ENCODE peak calls at places on chromosome 15, in four cellular contexts. Y is naive thymus-derived CD8-positive, alpha-beta T cell; S is amniotic epithelial cell; D is astrocyte of the spinal cord. O is an unnamed sample.

GRCh38 chr15:35013370-35013769 is 25.3 kb upstream of the ZNF770 start:
- DNase-seq in S (peak), D (no peak), Y (no peak), O (no peak)

GRCh38 chr15:58469432-58470353 is 37.9 kb downstream of the LIPC start:
- DNase-seq in D (peak), Y (no peak), S (peak), O (no peak)

GRCh38 chr15:62962101-62962995 is 80.2 kb upstream of the TPM1 start:
- DNase-seq in S (no peak), Y (no peak), D (no peak), O (no peak)

GRCh38 chr15:76239786-76240185 is 71.5 kb downstream of the ETFA start:
- DNase-seq in S (no peak), D (no peak), Y (no peak), O (no peak)

GRCh38 chr15:81419304-81419943 is 45.4 kb upstream of the TMC3 start:
- DNase-seq in Y (no peak), S (no peak), D (peak), O (no peak)

GRCh38 chr15:83053151-83053550 is 13.9 kb downstream of the BTBD1 start:
- DNase-seq in S (peak), Y (no peak), D (peak), O (no peak)

GRCh38 chr15:70863450-70864218 is 9.7 kb upstream of the LARP6 start:
- DNase-seq in D (peak), Y (no peak), S (peak), O (no peak)

GRCh38 chr15:65304393-65305143 is at the start of gene RNU5B-1:
- DNase-seq in Y (peak), D (peak), S (peak), O (peak)

GRCh38 chr15:77180270-77180669 is 109.4 kb upstream of the TSPAN3 start:
- DNase-seq in D (no peak), Y (no peak), S (no peak), O (no peak)

GRCh38 chr15:98077186-98077585 is 116.7 kb downstream of the ARRDC4 start:
- DNase-seq in S (peak), D (no peak), Y (no peak), O (no peak)

GRCh38 chr15:56984681-56985515 is 66.5 kb downstream of the TCF12 start:
- DNase-seq in D (peak), S (peak), Y (no peak), O (no peak)

GRCh38 chr15:70815604-70816003 is 38.4 kb downstream of the LARP6 start:
- DNase-seq in S (no peak), Y (no peak), D (no peak), O (no peak)

GRCh38 chr15:40957581-40958051 is 4.3 kb downstream of the CHAC1 start:
- DNase-seq in D (peak), Y (no peak), S (no peak), O (no peak)

GRCh38 chr15:67144609-67145306 is 79.4 kb downstream of the SMAD3 start:
- DNase-seq in S (peak), D (peak), Y (no peak), O (no peak)

GRCh38 chr15:85329561-85330421 is 50.6 kb upstream of the AKAP13 start:
- DNase-seq in Y (peak), S (peak), D (peak), O (peak)

GRCh38 chr15:98866503-98866902 is 141.1 kb downstream of the PGPEP1L start:
- DNase-seq in Y (no peak), D (peak), S (peak), O (no peak)

GRCh38 chr15:33384307-33384706 is 73.5 kb downstream of the RYR3 start:
- DNase-seq in S (no peak), Y (no peak), D (no peak), O (no peak)

GRCh38 chr15:74170845-74171578 is 2.5 kb upstream of the ISLR start:
- DNase-seq in Y (no peak), D (no peak), S (no peak), O (no peak)

GRCh38 chr15:23687143-23687470 is at the start of gene NDN:
- DNase-seq in D (peak), Y (no peak), S (peak), O (no peak)

GRCh38 chr15:68310178-68310810 is 32.7 kb downstream of the FEM1B start:
- DNase-seq in S (no peak), D (no peak), Y (no peak), O (no peak)

GRCh38 chr15:88604972-88605506 is 16.1 kb upstream of the AEN start:
- DNase-seq in Y (no peak), S (no peak), D (no peak), O (no peak)

GRCh38 chr15:60374209-60374608 is 23.6 kb downstream of the ANXA2 start:
- DNase-seq in Y (no peak), D (no peak), S (no peak), O (no peak)

GRCh38 chr15:88256261-88257230 is at the start of gene NTRK3:
- DNase-seq in Y (no peak), S (peak), D (peak), O (peak)

GRCh38 chr15:46041907-46042306 is 407.1 kb downstream of the SQOR start:
- DNase-seq in Y (no peak), S (no peak), D (no peak), O (no peak)

GRCh38 chr15:35256555-35256954 is 171.5 kb upstream of the NANOGP8 start:
- DNase-seq in Y (no peak), D (no peak), S (peak), O (no peak)

GRCh38 chr15:66039117-66039860 is 170.0 kb downstream of the RAB11A start:
- DNase-seq in Y (no peak), S (no peak), D (no peak), O (no peak)

GRCh38 chr15:62853114-62853832 is 189.3 kb upstream of the TPM1 start:
- DNase-seq in S (no peak), Y (no peak), D (no peak), O (no peak)

GRCh38 chr15:94294556-94294955 is 63.2 kb downstream of the MCTP2 start:
- DNase-seq in Y (no peak), D (no peak), S (peak), O (no peak)

GRCh38 chr15:20106026-20106425 is 435.6 kb downstream of the GOLGA6L6 start:
- DNase-seq in S (no peak), D (no peak), Y (no peak), O (no peak)

GRCh38 chr15:63362196-63362595 is 19.4 kb downstream of the CA12 start:
- DNase-seq in S (peak), D (no peak), Y (no peak), O (no peak)

GRCh38 chr15:83980637-83981036 is 254.9 kb upstream of the GOLGA6L4 start:
- DNase-seq in S (no peak), Y (no peak), D (no peak), O (peak)

GRCh38 chr15:27619204-27619603 is 479.9 kb downstream of the OCA2 start:
- DNase-seq in D (no peak), Y (no peak), S (no peak), O (no peak)